ENCODE peak calls at places on chromosomes 2 and 18, in five cellular contexts. One of them, this sample, is unnamed.

GRCh38 chr2:65297544-65297943 is 69.9 kb downstream of the ACTR2 start:
- DNase-seq in sigmoid colon: no peak
- DNase-seq in ovary: no peak
- DNase-seq in foreskin fibroblast: no peak
- DNase-seq in fibroblast of pulmonary artery: no peak
- DNase-seq in this sample: no peak

GRCh38 chr18:48028081-48028480 is 97.6 kb upstream of the SMAD2 start:
- DNase-seq in fibroblast of pulmonary artery: no peak
- DNase-seq in sigmoid colon: peak; percentile 20
- DNase-seq in foreskin fibroblast: no peak
- DNase-seq in ovary: no peak
- DNase-seq in this sample: no peak

GRCh38 chr2:239002960-239003932 is 155.4 kb downstream of the TWIST2 start:
- DNase-seq in fibroblast of pulmonary artery: peak; percentile 58
- DNase-seq in foreskin fibroblast: peak; percentile 91
- DNase-seq in sigmoid colon: peak; percentile 66
- DNase-seq in ovary: no peak
- DNase-seq in this sample: peak; percentile 11

GRCh38 chr2:112636605-112637288 is 9.0 kb upstream of the SLC20A1 start:
- DNase-seq in ovary: no peak
- DNase-seq in foreskin fibroblast: no peak
- DNase-seq in sigmoid colon: no peak
- DNase-seq in fibroblast of pulmonary artery: no peak
- DNase-seq in this sample: no peak

GRCh38 chr18:13262839-13263691 is 44.5 kb downstream of the LDLRAD4 start:
- DNase-seq in fibroblast of pulmonary artery: no peak
- DNase-seq in ovary: no peak
- DNase-seq in sigmoid colon: no peak
- DNase-seq in foreskin fibroblast: no peak
- DNase-seq in this sample: no peak

GRCh38 chr18:73831688-73832087 is 315.9 kb downstream of the FBXO15 start:
- DNase-seq in fibroblast of pulmonary artery: no peak
- DNase-seq in ovary: no peak
- DNase-seq in foreskin fibroblast: no peak
- DNase-seq in sigmoid colon: no peak
- DNase-seq in this sample: no peak

GRCh38 chr2:101533611-101534601 is 59.0 kb upstream of the RFX8 start:
- DNase-seq in fibroblast of pulmonary artery: peak; percentile 24
- DNase-seq in ovary: no peak
- DNase-seq in sigmoid colon: no peak
- DNase-seq in foreskin fibroblast: peak; percentile 6
- DNase-seq in this sample: peak; percentile 68

GRCh38 chr2:50546790-50547189 is 485.1 kb downstream of the NRXN1 start:
- DNase-seq in foreskin fibroblast: peak; percentile 1
- DNase-seq in sigmoid colon: no peak
- DNase-seq in fibroblast of pulmonary artery: no peak
- DNase-seq in ovary: no peak
- DNase-seq in this sample: no peak

GRCh38 chr2:28716265-28716865 is 35.3 kb upstream of the PPP1CB start:
- DNase-seq in foreskin fibroblast: peak; percentile 96
- DNase-seq in ovary: no peak
- DNase-seq in sigmoid colon: peak; percentile 87
- DNase-seq in fibroblast of pulmonary artery: peak; percentile 96
- DNase-seq in this sample: peak; percentile 85

GRCh38 chr2:113079123-113079522 is 11.4 kb downstream of the IL1F10 start:
- DNase-seq in foreskin fibroblast: no peak
- DNase-seq in ovary: no peak
- DNase-seq in fibroblast of pulmonary artery: no peak
- DNase-seq in sigmoid colon: no peak
- DNase-seq in this sample: no peak

GRCh38 chr2:133655565-133656113 is 87.4 kb upstream of the NCKAP5 start:
- DNase-seq in fibroblast of pulmonary artery: no peak
- DNase-seq in sigmoid colon: no peak
- DNase-seq in foreskin fibroblast: peak; percentile 53
- DNase-seq in ovary: no peak
- DNase-seq in this sample: no peak

GRCh38 chr2:124289060-124289459 is 264.0 kb downstream of the CNTNAP5 start:
- DNase-seq in ovary: no peak
- DNase-seq in fibroblast of pulmonary artery: no peak
- DNase-seq in foreskin fibroblast: no peak
- DNase-seq in sigmoid colon: no peak
- DNase-seq in this sample: no peak

GRCh38 chr18:56843241-56843640 is 192.1 kb downstream of the WDR7 start:
- DNase-seq in ovary: no peak
- DNase-seq in sigmoid colon: no peak
- DNase-seq in foreskin fibroblast: no peak
- DNase-seq in fibroblast of pulmonary artery: no peak
- DNase-seq in this sample: no peak

GRCh38 chr2:112155331-112156151 is 17.4 kb downstream of the FBLN7 start:
- DNase-seq in ovary: no peak
- DNase-seq in fibroblast of pulmonary artery: no peak
- DNase-seq in foreskin fibroblast: no peak
- DNase-seq in sigmoid colon: no peak
- DNase-seq in this sample: no peak

GRCh38 chr2:210994104-210994503 is 437.7 kb downstream of the CPS1 start:
- DNase-seq in foreskin fibroblast: no peak
- DNase-seq in fibroblast of pulmonary artery: no peak
- DNase-seq in sigmoid colon: no peak
- DNase-seq in ovary: no peak
- DNase-seq in this sample: no peak

GRCh38 chr2:39140322-39140847 is 19.5 kb upstream of the SOS1 start:
- DNase-seq in fibroblast of pulmonary artery: no peak
- DNase-seq in foreskin fibroblast: no peak
- DNase-seq in ovary: no peak
- DNase-seq in sigmoid colon: no peak
- DNase-seq in this sample: no peak

GRCh38 chr18:11500153-11501122 is 109.0 kb upstream of the SLC35G4 start:
- DNase-seq in fibroblast of pulmonary artery: peak; percentile 91
- DNase-seq in sigmoid colon: no peak
- DNase-seq in ovary: no peak
- DNase-seq in foreskin fibroblast: peak; percentile 98
- DNase-seq in this sample: peak; percentile 97

GRCh38 chr2:30197570-30197969 is 33.8 kb upstream of the LBH start:
- DNase-seq in foreskin fibroblast: no peak
- DNase-seq in ovary: no peak
- DNase-seq in sigmoid colon: peak; percentile 60
- DNase-seq in fibroblast of pulmonary artery: no peak
- DNase-seq in this sample: no peak

GRCh38 chr2:41521191-41521590 is 526.6 kb upstream of the PKDCC start:
- DNase-seq in foreskin fibroblast: no peak
- DNase-seq in ovary: no peak
- DNase-seq in sigmoid colon: no peak
- DNase-seq in fibroblast of pulmonary artery: no peak
- DNase-seq in this sample: no peak

GRCh38 chr2:202102425-202103005 is 29.5 kb downstream of the KIAA2012 start:
- DNase-seq in fibroblast of pulmonary artery: no peak
- DNase-seq in sigmoid colon: no peak
- DNase-seq in ovary: no peak
- DNase-seq in foreskin fibroblast: no peak
- DNase-seq in this sample: no peak

GRCh38 chr2:177254433-177255226 is 9.9 kb downstream of the NFE2L2 start:
- DNase-seq in ovary: no peak
- DNase-seq in fibroblast of pulmonary artery: peak; percentile 48
- DNase-seq in foreskin fibroblast: no peak
- DNase-seq in sigmoid colon: peak; percentile 67
- DNase-seq in this sample: no peak

GRCh38 chr18:57728941-57729511 is 74.1 kb downstream of the ATP8B1 start:
- DNase-seq in ovary: no peak
- DNase-seq in foreskin fibroblast: peak; percentile 28
- DNase-seq in fibroblast of pulmonary artery: no peak
- DNase-seq in sigmoid colon: no peak
- DNase-seq in this sample: no peak

GRCh38 chr18:6412933-6413472 is 1.7 kb downstream of the L3MBTL4 start:
- DNase-seq in ovary: no peak
- DNase-seq in sigmoid colon: no peak
- DNase-seq in fibroblast of pulmonary artery: no peak
- DNase-seq in foreskin fibroblast: peak; percentile 8
- DNase-seq in this sample: no peak

GRCh38 chr2:128435576-128436497 is 117.2 kb upstream of the HS6ST1 start:
- DNase-seq in ovary: no peak
- DNase-seq in foreskin fibroblast: no peak
- DNase-seq in sigmoid colon: peak; percentile 49
- DNase-seq in fibroblast of pulmonary artery: no peak
- DNase-seq in this sample: no peak

GRCh38 chr2:216499641-216500218 is 1.1 kb downstream of the RPL37A start:
- DNase-seq in ovary: no peak
- DNase-seq in fibroblast of pulmonary artery: no peak
- DNase-seq in foreskin fibroblast: no peak
- DNase-seq in sigmoid colon: no peak
- DNase-seq in this sample: no peak

GRCh38 chr18:48230459-48231113 is 178.6 kb downstream of the ZBTB7C start:
- DNase-seq in foreskin fibroblast: peak; percentile 68
- DNase-seq in fibroblast of pulmonary artery: peak; percentile 53
- DNase-seq in sigmoid colon: no peak
- DNase-seq in ovary: no peak
- DNase-seq in this sample: no peak

GRCh38 chr2:196696423-196697073 is 57.0 kb downstream of the CCDC150 start:
- DNase-seq in sigmoid colon: no peak
- DNase-seq in fibroblast of pulmonary artery: peak; percentile 60
- DNase-seq in ovary: no peak
- DNase-seq in foreskin fibroblast: peak; percentile 73
- DNase-seq in this sample: no peak

GRCh38 chr2:3743951-3744555 is 40.7 kb downstream of the DCDC2C start:
- DNase-seq in fibroblast of pulmonary artery: no peak
- DNase-seq in foreskin fibroblast: no peak
- DNase-seq in sigmoid colon: no peak
- DNase-seq in ovary: no peak
- DNase-seq in this sample: no peak

GRCh38 chr2:134869941-134870736 is 31.7 kb downstream of the ACMSD start:
- DNase-seq in foreskin fibroblast: peak; percentile 20
- DNase-seq in sigmoid colon: no peak
- DNase-seq in ovary: no peak
- DNase-seq in fibroblast of pulmonary artery: peak; percentile 62
- DNase-seq in this sample: no peak

GRCh38 chr2:65939687-65940086 is 495.2 kb upstream of the MEIS1 start:
- DNase-seq in fibroblast of pulmonary artery: no peak
- DNase-seq in ovary: no peak
- DNase-seq in sigmoid colon: no peak
- DNase-seq in foreskin fibroblast: no peak
- DNase-seq in this sample: no peak

GRCh38 chr2:203225423-203226039 is 13.3 kb upstream of the CYP20A1 start:
- DNase-seq in ovary: no peak
- DNase-seq in fibroblast of pulmonary artery: peak; percentile 45
- DNase-seq in foreskin fibroblast: peak; percentile 23
- DNase-seq in sigmoid colon: no peak
- DNase-seq in this sample: no peak
- TF ChIP-seq CTCF in ovary: peak; percentile 26
- TF ChIP-seq CTCF in fibroblast of pulmonary artery: peak; percentile 70
- TF ChIP-seq CTCF in foreskin fibroblast: peak; percentile 62
- TF ChIP-seq CTCF in sigmoid colon: peak; percentile 7
- TF ChIP-seq CTCF in this sample: peak; percentile 77

DNA sequence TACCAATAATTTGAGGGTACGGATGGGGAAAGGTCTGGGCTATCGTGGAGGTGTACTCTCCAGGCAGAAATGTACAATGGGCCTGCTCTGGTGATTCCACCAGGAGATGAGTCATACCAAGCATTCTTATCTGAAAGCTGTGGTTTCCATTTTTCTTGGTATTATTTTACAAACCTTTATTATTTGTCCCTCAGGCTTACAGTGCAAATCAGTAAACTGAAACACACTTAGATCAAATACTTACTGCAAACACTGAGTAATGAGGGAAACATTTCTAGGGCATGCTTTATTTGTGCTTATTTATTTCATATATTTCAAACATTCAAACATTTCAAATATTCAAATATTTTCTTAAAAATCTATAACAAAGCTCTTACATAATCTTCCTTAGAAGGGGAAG is 319.8 kb downstream of the RND3 start:
- DNase-seq in ovary: no peak
- DNase-seq in foreskin fibroblast: peak; percentile 72
- DNase-seq in fibroblast of pulmonary artery: peak; percentile 72
- DNase-seq in sigmoid colon: no peak
- DNase-seq in this sample: peak; percentile 49
- H3K4me3 ChIP-seq in ovary: no peak overlapping the region
- H3K4me3 ChIP-seq in foreskin fibroblast: no peak overlapping the region
- H3K4me3 ChIP-seq in fibroblast of pulmonary artery: no peak overlapping the region
- H3K4me3 ChIP-seq in sigmoid colon: no peak overlapping the region
- H3K4me3 ChIP-seq in this sample: no peak overlapping the region

GRCh38 chr2:125746321-125746983 is 909.5 kb upstream of the GYPC start:
- DNase-seq in fibroblast of pulmonary artery: no peak
- DNase-seq in sigmoid colon: no peak
- DNase-seq in foreskin fibroblast: no peak
- DNase-seq in ovary: no peak
- DNase-seq in this sample: no peak

DNA sequence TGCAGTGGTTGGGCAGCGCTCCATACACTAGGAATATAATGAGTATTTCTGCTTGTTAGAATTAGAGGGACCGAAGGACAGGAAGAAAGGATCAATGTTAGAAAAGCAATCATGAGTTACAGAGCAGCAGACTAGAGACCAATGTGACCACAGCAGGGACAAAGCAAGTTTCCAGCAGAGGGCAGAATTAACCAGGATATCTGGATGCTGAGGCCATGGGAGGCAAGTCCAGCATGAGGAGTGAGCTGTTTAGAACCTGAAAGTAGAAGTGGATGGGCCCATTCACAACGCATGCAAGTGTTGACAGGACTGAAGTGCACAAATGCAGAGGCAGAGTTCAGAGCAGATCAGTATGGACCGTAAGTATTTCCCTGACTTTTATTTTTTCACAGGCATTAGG is 910.4 kb upstream of the GYPC start:
- DNase-seq in ovary: no peak
- DNase-seq in foreskin fibroblast: no peak
- DNase-seq in sigmoid colon: no peak
- DNase-seq in fibroblast of pulmonary artery: peak; percentile 3
- DNase-seq in this sample: no peak
- TF ChIP-seq CTCF in ovary: no peak
- TF ChIP-seq CTCF in foreskin fibroblast: no peak
- TF ChIP-seq CTCF in sigmoid colon: no peak
- TF ChIP-seq CTCF in fibroblast of pulmonary artery: no peak
- TF ChIP-seq CTCF in this sample: no peak

GRCh38 chr2:182907081-182907830 is 40.8 kb upstream of the FRZB start:
- DNase-seq in ovary: no peak
- DNase-seq in fibroblast of pulmonary artery: no peak
- DNase-seq in sigmoid colon: no peak
- DNase-seq in foreskin fibroblast: no peak
- DNase-seq in this sample: peak; percentile 79

GRCh38 chr2:182901748-182902147 is 35.3 kb upstream of the FRZB start:
- DNase-seq in fibroblast of pulmonary artery: no peak
- DNase-seq in foreskin fibroblast: no peak
- DNase-seq in sigmoid colon: no peak
- DNase-seq in ovary: no peak
- DNase-seq in this sample: no peak

GRCh38 chr2:182904844-182905243 is 38.4 kb upstream of the FRZB start:
- DNase-seq in ovary: no peak
- DNase-seq in fibroblast of pulmonary artery: no peak
- DNase-seq in foreskin fibroblast: no peak
- DNase-seq in sigmoid colon: no peak
- DNase-seq in this sample: no peak

GRCh38 chr2:182903566-182903965 is 37.1 kb upstream of the FRZB start:
- DNase-seq in fibroblast of pulmonary artery: no peak
- DNase-seq in foreskin fibroblast: no peak
- DNase-seq in sigmoid colon: no peak
- DNase-seq in ovary: no peak
- DNase-seq in this sample: no peak

GRCh38 chr2:182906454-182906853 is 40.0 kb upstream of the FRZB start:
- DNase-seq in ovary: no peak
- DNase-seq in foreskin fibroblast: no peak
- DNase-seq in fibroblast of pulmonary artery: no peak
- DNase-seq in sigmoid colon: no peak
- DNase-seq in this sample: no peak
- H3K4me3 ChIP-seq in ovary: no peak overlapping the region
- H3K4me3 ChIP-seq in foreskin fibroblast: no peak overlapping the region
- H3K4me3 ChIP-seq in fibroblast of pulmonary artery: no peak overlapping the region
- H3K4me3 ChIP-seq in sigmoid colon: no peak overlapping the region
- H3K4me3 ChIP-seq in this sample: no peak overlapping the region